ENCODE peak calls at places on chromosome 18, in four cellular contexts. One of them, this sample, is unnamed.

GRCh38 chr18:75183524-75183923 is 25.4 kb downstream of the PTGR3 start:
- DNase-seq in PC-3: peak; percentile 96
- DNase-seq in hepatocyte: no peak
- DNase-seq in endothelial cell of umbilical vein: no peak
- DNase-seq in this sample: peak; percentile 73

GRCh38 chr18:24497052-24497754 is 36.8 kb downstream of the HRH4 start:
- DNase-seq in PC-3: no peak
- DNase-seq in hepatocyte: no peak
- DNase-seq in endothelial cell of umbilical vein: no peak
- DNase-seq in this sample: no peak

GRCh38 chr18:10476430-10476829 is 22.0 kb downstream of the APCDD1 start:
- DNase-seq in PC-3: no peak
- DNase-seq in hepatocyte: peak; percentile 37
- DNase-seq in endothelial cell of umbilical vein: no peak
- DNase-seq in this sample: no peak

GRCh38 chr18:34493099-34493544 is 217.0 kb upstream of the DTNA start:
- DNase-seq in PC-3: peak; percentile 64
- DNase-seq in hepatocyte: peak; percentile 87
- DNase-seq in endothelial cell of umbilical vein: peak; percentile 87
- DNase-seq in this sample: peak; percentile 1

GRCh38 chr18:2948038-2948437 is 64.9 kb downstream of the LPIN2 start:
- DNase-seq in PC-3: peak; percentile 36
- DNase-seq in hepatocyte: peak; percentile 51
- DNase-seq in endothelial cell of umbilical vein: peak; percentile 62
- DNase-seq in this sample: no peak

GRCh38 chr18:79874553-79875530 is 76.6 kb downstream of the SLC66A2 start:
- DNase-seq in PC-3: no peak
- DNase-seq in hepatocyte: no peak
- DNase-seq in endothelial cell of umbilical vein: no peak
- DNase-seq in this sample: no peak

GRCh38 chr18:43029414-43029813 is 86.1 kb downstream of the RIT2 start:
- DNase-seq in PC-3: no peak
- DNase-seq in hepatocyte: no peak
- DNase-seq in endothelial cell of umbilical vein: peak; percentile 1
- DNase-seq in this sample: no peak

GRCh38 chr18:48834421-48835011 is 116.2 kb downstream of the SMAD7 start:
- DNase-seq in PC-3: peak; percentile 84
- DNase-seq in hepatocyte: no peak
- DNase-seq in endothelial cell of umbilical vein: peak; percentile 90
- DNase-seq in this sample: peak; percentile 72

GRCh38 chr18:29225351-29225750 is 1048.4 kb upstream of the CDH2 start:
- DNase-seq in PC-3: no peak
- DNase-seq in hepatocyte: no peak
- DNase-seq in endothelial cell of umbilical vein: no peak
- DNase-seq in this sample: no peak

GRCh38 chr18:48797841-48798255 is 152.9 kb downstream of the SMAD7 start:
- DNase-seq in PC-3: no peak
- DNase-seq in hepatocyte: no peak
- DNase-seq in endothelial cell of umbilical vein: no peak
- DNase-seq in this sample: no peak

GRCh38 chr18:44680271-44681038 is at the start of gene SETBP1:
- DNase-seq in PC-3: peak; percentile 48
- DNase-seq in hepatocyte: peak; percentile 84
- DNase-seq in endothelial cell of umbilical vein: peak; percentile 66
- DNase-seq in this sample: peak; percentile 58
- TF ChIP-seq EZH2 in PC-3: no peak
- TF ChIP-seq EZH2 in hepatocyte: no peak
- TF ChIP-seq EZH2 in endothelial cell of umbilical vein: no peak
- TF ChIP-seq EZH2 in this sample: no peak

GRCh38 chr18:30960661-30961060 is 81.9 kb downstream of the DSC3 start:
- DNase-seq in PC-3: no peak
- DNase-seq in hepatocyte: no peak
- DNase-seq in endothelial cell of umbilical vein: no peak
- DNase-seq in this sample: no peak
- TF ChIP-seq EZH2 in PC-3: no peak
- TF ChIP-seq EZH2 in hepatocyte: no peak
- TF ChIP-seq EZH2 in endothelial cell of umbilical vein: no peak
- TF ChIP-seq EZH2 in this sample: no peak

GRCh38 chr18:76490040-76490439 is 5.0 kb downstream of the ZNF516 start:
- DNase-seq in PC-3: no peak
- DNase-seq in hepatocyte: no peak
- DNase-seq in endothelial cell of umbilical vein: no peak
- DNase-seq in this sample: no peak
- TF ChIP-seq EZH2 in PC-3: no peak
- TF ChIP-seq EZH2 in hepatocyte: no peak
- TF ChIP-seq EZH2 in endothelial cell of umbilical vein: no peak
- TF ChIP-seq EZH2 in this sample: no peak

DNA sequence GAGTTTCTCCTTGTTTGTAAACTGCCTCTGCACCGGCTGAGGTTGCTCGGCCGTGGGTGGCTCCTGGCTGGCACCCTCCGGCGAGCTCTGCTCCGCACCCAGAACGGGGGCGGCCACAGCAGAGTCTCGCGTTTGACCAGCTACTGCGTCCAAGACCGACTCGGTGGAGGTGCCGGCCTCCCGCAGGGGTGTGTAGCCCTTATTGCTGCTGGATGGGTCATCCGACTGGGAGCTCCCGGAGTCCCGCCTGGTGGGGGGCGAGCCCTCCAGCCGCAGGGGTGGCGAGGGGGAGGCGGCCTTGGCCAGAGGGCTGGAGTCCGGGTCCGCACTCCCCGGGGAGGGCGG is 5.1 kb downstream of the TMEM200C start:
- DNase-seq in PC-3: peak; percentile 26
- DNase-seq in hepatocyte: no peak
- DNase-seq in endothelial cell of umbilical vein: no peak
- DNase-seq in this sample: no peak
- TF ChIP-seq EZH2 in PC-3: no peak
- TF ChIP-seq EZH2 in hepatocyte: no peak
- TF ChIP-seq EZH2 in endothelial cell of umbilical vein: no peak
- TF ChIP-seq EZH2 in this sample: no peak

DNA sequence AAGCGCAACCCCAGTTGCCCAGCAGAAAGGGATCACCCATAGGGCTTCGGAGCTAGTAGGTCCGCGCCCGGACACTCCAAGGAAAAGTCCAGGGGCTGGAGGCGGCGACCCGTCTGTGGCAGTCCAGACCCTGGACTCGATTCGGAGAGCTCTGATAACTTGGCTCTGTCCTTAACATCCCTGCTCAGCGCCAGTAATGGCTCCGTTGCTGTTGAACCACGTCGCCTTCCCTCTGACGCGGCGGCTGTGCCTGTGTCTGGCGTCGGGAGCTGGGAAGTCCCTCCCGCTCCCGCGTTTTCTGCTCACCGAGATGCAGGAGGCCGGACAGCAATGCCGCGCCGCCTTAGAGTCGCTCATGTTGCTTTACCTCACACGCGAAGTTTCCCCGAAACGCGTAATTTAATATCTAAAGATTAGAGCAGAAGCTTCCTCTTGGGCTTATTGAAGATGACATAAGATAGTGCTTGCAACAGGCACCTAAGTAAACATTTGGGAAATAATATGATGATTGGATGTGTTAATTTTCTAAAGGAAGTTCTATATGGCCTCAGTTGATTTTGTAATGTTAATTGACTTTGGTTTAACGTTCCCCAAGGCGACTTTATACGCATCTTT is 1.3 kb upstream of the ZBTB14 start:
- DNase-seq in PC-3: peak; percentile 70
- DNase-seq in hepatocyte: peak; percentile 93
- DNase-seq in endothelial cell of umbilical vein: peak; percentile 86
- DNase-seq in this sample: no peak
- TF ChIP-seq EZH2 in PC-3: no peak
- TF ChIP-seq EZH2 in hepatocyte: no peak
- TF ChIP-seq EZH2 in endothelial cell of umbilical vein: no peak
- TF ChIP-seq EZH2 in this sample: no peak

This sample was measured in keratinocyte.